ENCODE peak calls at places on chromosomes 13 and 19, in eight cellular contexts. I is endodermal cell; P is astrocyte of the spinal cord; D is EH; A is substantia nigra; U is activated T-helper 1 cell treated with anti-CD3 and anti-CD28 coated beads, Interleukin-12 subunit alpha, Interleukin-12 subunit beta, Interleukin-2, Interleukin-4 antibody, amounts not matched to agents 30 ng/mL and 10 ng/mL and 1 ng/mL, durations not matched to agents 14 hours and 24 hours and 36 hours; B is AG09319; J is Caki2. N is an unnamed sample.
A peak's percentile ranks its signal among the peaks of the same experiment; 100 is the strongest.

GRCh38 chr19:5155586-5156210 is 184.9 kb downstream of the PTPRS start:
- DNase-seq in I (no peak), P (no peak), D (no peak), A (no peak), U (no peak), B (no peak), J (no peak), N (no peak)

GRCh38 chr19:55491546-55492360 is 3.5 kb downstream of the SSC5D start:
- DNase-seq in I (no peak), P (no peak), D (no peak), A (no peak), U (no peak), B (no peak), J (no peak), N (no peak)

GRCh38 chr13:105799155-105799554 is 736.3 kb downstream of the EFNB2 start:
- DNase-seq in I (no peak), P (no peak), D (no peak), A (no peak), U (no peak), B (no peak), J (no peak), N (no peak)

GRCh38 chr13:31012285-31013024 is 80.0 kb downstream of the TEX26 start:
- DNase-seq in I (peak; percentile 57), P (peak; percentile 44), D (peak; percentile 52), A (no peak), U (no peak), B (no peak), J (peak; percentile 1), N (no peak)

GRCh38 chr13:104641309-104641708 is 1575.1 kb upstream of the SLC10A2 start:
- DNase-seq in I (no peak), P (peak; percentile 32), D (no peak), A (no peak), U (no peak), B (no peak), J (peak; percentile 44), N (peak; percentile 60)

GRCh38 chr19:12481781-12482504 is 2.7 kb downstream of the ZNF709 start:
- DNase-seq in I (no peak), P (no peak), D (no peak), A (no peak), U (no peak), B (no peak), J (no peak), N (no peak)

GRCh38 chr19:10431943-10432735 is 11.8 kb downstream of the PDE4A start:
- DNase-seq in I (peak; percentile 85), P (no peak), D (peak; percentile 62), A (no peak), U (no peak), B (no peak), J (no peak), N (no peak)

GRCh38 chr19:9847087-9847671 is 12.1 kb downstream of the PIN1 start:
- DNase-seq in I (peak; percentile 91), P (peak; percentile 88), D (peak; percentile 94), A (no peak), U (no peak), B (peak; percentile 81), J (peak; percentile 57), N (peak; percentile 65)

GRCh38 chr19:50266896-50267295 is 62.3 kb downstream of the KCNC3 start:
- DNase-seq in I (peak; percentile 98), P (no peak), D (no peak), A (no peak), U (no peak), B (no peak), J (no peak), N (no peak)

GRCh38 chr13:75830842-75831241 is 194.7 kb downstream of the LMO7 start:
- DNase-seq in I (no peak), P (peak; percentile 79), D (peak; percentile 85), A (no peak), U (no peak), B (no peak), J (no peak), N (no peak)